ENCODE peak calls at places on chromosomes 2 and 18, in four cellular contexts. W, D, T and K are unnamed samples. For H3K4me1, the result is how much of the 10 kb centered on the place peaks cover.

GRCh38 chr2:217014298-217015116 is 154.6 kb upstream of the TNP1 start:
- DNase-seq in T (no peak), W (no peak), D (no peak), K (no peak)

GRCh38 chr2:135157856-135158255 is 105.8 kb downstream of the RAB3GAP1 start:
- DNase-seq in W (no peak), D (peak), T (no peak), K (no peak)

GRCh38 chr2:226652388-226652787 is 147.2 kb downstream of the IRS1 start:
- DNase-seq in D (peak), W (peak), T (no peak), K (peak)

GRCh38 chr2:226427538-226428307 is 371.9 kb downstream of the IRS1 start:
- DNase-seq in W (peak), T (no peak), D (peak), K (peak)

GRCh38 chr18:57154389-57154788 is 7.5 kb downstream of the BOD1L2 start:
- DNase-seq in W (no peak), T (no peak), D (no peak), K (no peak)

GRCh38 chr18:67875936-67876335 is 359.4 kb upstream of the DSEL start:
- DNase-seq in W (peak), D (no peak), T (no peak), K (peak)

GRCh38 chr2:49861821-49862220 is 707.5 kb upstream of the FSHR start:
- DNase-seq in D (no peak), T (no peak), W (no peak), K (no peak)

GRCh38 chr2:1515986-1516797 is 102.9 kb downstream of the TPO start:
- DNase-seq in T (no peak), D (no peak), W (no peak), K (no peak)

GRCh38 chr2:46779447-46779941 is 136.1 kb downstream of the MCFD2 start:
- DNase-seq in D (peak), W (peak), T (no peak), K (peak)

GRCh38 chr2:11352781-11353537 is 8.5 kb upstream of the ROCK2 start:
- DNase-seq in W (no peak), T (no peak), D (peak), K (no peak)

GRCh38 chr2:234839285-234839684 is 112.5 kb upstream of the SH3BP4 start:
- DNase-seq in D (peak), W (no peak), T (no peak), K (peak)

GRCh38 chr2:14720319-14720718 is 87.8 kb downstream of the LRATD1 start:
- DNase-seq in T (no peak), D (no peak), W (peak), K (no peak)

GRCh38 chr2:241936457-241937133 is 67.1 kb downstream of the RTP5 start:
- DNase-seq in D (peak), W (no peak), T (no peak), K (no peak)

GRCh38 chr2:187078297-187078696 is 229.3 kb upstream of the ZSWIM2 start:
- DNase-seq in T (no peak), W (peak), D (peak), K (peak)

GRCh38 chr2:238565031-238565430 is 138.3 kb downstream of the ASB1 start:
- DNase-seq in D (no peak), T (no peak), W (no peak), K (no peak)

GRCh38 chr2:146730882-146731281 is 1113.9 kb upstream of the ACVR2A start:
- DNase-seq in W (peak), T (no peak), D (peak), K (peak)

GRCh38 chr2:176085861-176086771 is 2.4 kb upstream of the EVX2 start:
- DNase-seq in T (peak), W (peak), D (peak), K (no peak)

GRCh38 chr2:216858312-216858711 is 1.6 kb downstream of the TNP1 start:
- DNase-seq in D (no peak), W (peak), T (no peak), K (peak)

GRCh38 chr18:63071566-63072175 is 247.9 kb downstream of the BCL2 start:
- DNase-seq in W (no peak), D (no peak), T (no peak), K (no peak)

GRCh38 chr2:219205981-219206441 is 571 bp upstream of the ZFAND2B start:
- DNase-seq in T (no peak), D (peak), W (no peak), K (no peak)

GRCh38 chr2:231557571-231558217 is 27.4 kb upstream of the NMUR1 start:
- DNase-seq in T (peak), W (peak), D (peak), K (peak)

GRCh38 chr2:195390686-195391085 is 266.3 kb upstream of the SLC39A10 start:
- DNase-seq in T (no peak), D (no peak), W (no peak), K (no peak)

GRCh38 chr2:237629739-237630138 is 2.4 kb downstream of the LRRFIP1 start:
- DNase-seq in T (no peak), W (peak), D (peak), K (peak)

GRCh38 chr2:159518321-159519005 is 97.9 kb downstream of the BAZ2B start:
- DNase-seq in T (no peak), W (no peak), D (peak), K (peak)

GRCh38 chr2:86671304-86671981 is 47.8 kb upstream of the RNF103 start:
- DNase-seq in W (peak), T (no peak), D (peak), K (no peak)

GRCh38 chr2:58606799-58607198 is 365.7 kb upstream of the FANCL start:
- DNase-seq in D (no peak), T (no peak), W (peak), K (no peak)

GRCh38 chr2:111975053-111975552 is 76.7 kb downstream of the MERTK start:
- DNase-seq in W (peak), T (no peak), D (peak), K (peak)

GRCh38 chr2:128368437-128369125 is 49.9 kb upstream of the HS6ST1 start:
- DNase-seq in T (no peak), W (no peak), D (no peak), K (no peak)

GRCh38 chr2:148303166-148303565 is 282.3 kb downstream of the MBD5 start:
- DNase-seq in W (no peak), T (peak), D (no peak), K (no peak)

GRCh38 chr18:47558110-47558750 is 306.8 kb upstream of the SKOR2 start:
- DNase-seq in W (no peak), D (no peak), T (peak), K (no peak)

GRCh38 chr2:162073776-162074578 is at the start of gene DPP4:
- DNase-seq in T (peak), W (peak), D (peak), K (peak)

GRCh38 chr2:189111063-189111715 is 68.4 kb downstream of the COL5A2 start:
- DNase-seq in T (no peak), D (no peak), W (no peak), K (no peak)

GRCh38 chr18:41490861-41491260 is 464.2 kb upstream of the PIK3C3 start:
- DNase-seq in D (no peak), T (no peak), W (no peak), K (no peak)

GRCh38 chr2:108620656-108621055 is 86.4 kb downstream of the LIMS1 start:
- DNase-seq in T (no peak), D (no peak), W (no peak), K (no peak)
- H2BK5ac ChIP-seq in T (no peak), D (no peak), W (no peak), K (no peak)

GRCh38 chr2:136238552-136239346 is 120.8 kb upstream of the CXCR4 start:
- DNase-seq in W (peak), D (peak), T (no peak), K (peak)
- H3K4me1 ChIP-seq in W (under half), D (under half), T (under half), K (under half)

DNA sequence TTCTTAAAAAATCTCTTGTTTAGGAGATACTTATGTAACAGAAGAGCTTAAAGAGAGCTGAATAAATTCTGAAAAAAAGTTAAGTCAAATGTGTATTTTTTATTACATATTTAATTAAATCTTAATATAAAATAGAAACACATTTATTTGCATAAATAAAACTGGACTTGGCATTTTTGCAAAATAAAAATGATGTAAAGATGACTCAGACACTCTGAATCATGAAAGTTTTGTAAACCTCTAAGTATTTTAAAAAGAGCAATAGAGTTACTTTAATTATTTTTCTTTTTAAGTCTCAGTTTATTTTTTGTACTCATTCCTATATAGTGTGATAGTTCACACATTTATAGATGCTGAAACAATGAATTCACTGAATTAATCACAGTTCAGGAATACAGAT is 110.0 kb upstream of the DTNA start:
- DNase-seq in T (no peak), D (no peak), W (peak), K (no peak)
- H3K23ac ChIP-seq in T (no peak), D (no peak), W (no peak), K (no peak)

GRCh38 chr18:44841769-44842587 is 161.3 kb downstream of the SETBP1 start:
- DNase-seq in W (no peak), D (no peak), T (no peak), K (no peak)

GRCh38 chr18:44837491-44838185 is 156.9 kb downstream of the SETBP1 start:
- DNase-seq in T (no peak), W (peak), D (peak), K (peak)

GRCh38 chr18:44840053-44840826 is 159.6 kb downstream of the SETBP1 start:
- DNase-seq in T (no peak), D (no peak), W (no peak), K (no peak)

GRCh38 chr18:44841221-44841620 is 160.5 kb downstream of the SETBP1 start:
- DNase-seq in T (no peak), D (no peak), W (no peak), K (no peak)

DNA sequence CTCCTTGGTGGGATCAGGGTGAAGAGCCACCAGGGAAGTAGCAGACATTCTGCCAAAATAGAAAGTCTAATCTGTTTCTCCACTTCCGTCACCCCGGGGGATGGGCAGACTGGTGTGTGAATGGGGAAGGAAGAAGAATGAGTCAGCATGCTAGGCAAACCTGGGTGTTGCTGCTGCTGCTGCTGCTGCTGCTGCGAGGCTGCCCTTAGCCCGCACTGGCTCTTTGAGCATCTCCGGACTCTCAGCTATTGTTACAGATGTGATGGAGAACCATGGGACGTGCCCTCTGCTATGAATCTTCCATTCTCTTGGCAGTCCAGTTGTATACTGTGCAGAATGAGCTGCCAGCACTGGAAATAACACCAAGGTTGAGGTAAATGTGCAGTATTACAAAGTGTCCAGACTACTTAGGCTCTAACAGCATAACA is 158.6 kb downstream of the SETBP1 start:
- DNase-seq in D (peak), T (peak), W (peak), K (peak)
- H2BK5ac ChIP-seq in D (no peak), T (no peak), W (no peak), K (no peak)

GRCh38 chr2:223860809-223861738 is 23.7 kb upstream of the AP1S3 start:
- DNase-seq in D (peak), W (peak), T (no peak), K (peak)
- H3K4me1 ChIP-seq in D (under half), W (under half), T (under half), K (under half)

GRCh38 chr2:20349457-20350034 is 1.1 kb downstream of the PUM2 start:
- DNase-seq in D (peak), T (no peak), W (peak), K (no peak)
- H3K23ac ChIP-seq in D (no peak), T (no peak), W (peak), K (no peak)

GRCh38 chr2:69452687-69453086 is 15.5 kb upstream of the NFU1 start:
- DNase-seq in D (peak), W (no peak), T (no peak), K (no peak)
- H2BK5ac ChIP-seq in D (no peak), W (no peak), T (no peak), K (no peak)

GRCh38 chr18:9916067-9916684 is 2.4 kb downstream of the VAPA start:
- DNase-seq in T (no peak), D (no peak), W (peak), K (peak)

GRCh38 chr18:9916814-9917213 is 3.0 kb downstream of the VAPA start:
- DNase-seq in D (no peak), W (no peak), T (no peak), K (no peak)

GRCh38 chr18:9914334-9914583 is 443 bp downstream of the VAPA start:
- DNase-seq in W (no peak), T (no peak), D (no peak), K (no peak)

GRCh38 chr18:9914584-9915290 is 921 bp downstream of the VAPA start:
- DNase-seq in W (peak), T (peak), D (peak), K (peak)

GRCh38 chr18:9915291-9916066 is 1.7 kb downstream of the VAPA start:
- DNase-seq in T (no peak), W (peak), D (no peak), K (peak)
- H3K4me1 ChIP-seq in T (under half), W (under half), D (under half), K (under half)